ENCODE peak calls at places on chromosomes 5 and 9, in ten cellular contexts. E is GM23248, X is PC-9, T is hepatocyte, A is MM.1S, N is GM23338, C is OCI-LY7, V is HCT116, B is SK-N-SH, L is Karpas-422. P is an unnamed sample.

GRCh38 chr9:126417684-126418083 is 91.1 kb downstream of the MVB12B start:
- DNase-seq in E (no peak), X (no peak), T (no peak), A (no peak), N (no peak), C (no peak), V (no peak), B (no peak), L (no peak), P (no peak)

GRCh38 chr5:757931-758697 is 26.4 kb downstream of the ZDHHC11B start:
- DNase-seq in E (no peak), X (no peak), T (peak; percentile 68), A (no peak), N (no peak), C (no peak), V (no peak), B (peak; percentile 90), L (peak; percentile 28), P (no peak)

GRCh38 chr9:122788831-122789230 is at the start of gene OR5C1:
- DNase-seq in E (no peak), X (no peak), T (no peak), A (no peak), N (no peak), C (no peak), V (no peak), B (no peak), L (peak; percentile 4), P (no peak)

GRCh38 chr5:116883875-116884274 is 309.3 kb upstream of the SEMA6A start:
- DNase-seq in E (no peak), X (no peak), T (no peak), A (no peak), N (no peak), C (no peak), V (no peak), B (no peak), L (no peak), P (no peak)

GRCh38 chr5:127846884-127847283 is 143.7 kb downstream of the CCDC192 start:
- DNase-seq in E (no peak), X (no peak), T (no peak), A (no peak), N (no peak), C (no peak), V (no peak), B (no peak), L (peak; percentile 44), P (no peak)

GRCh38 chr5:113162770-113163169 is 186.2 kb downstream of the DCP2 start:
- DNase-seq in E (peak; percentile 73), X (peak; percentile 84), T (no peak), A (no peak), N (no peak), C (no peak), V (peak; percentile 72), B (no peak), L (no peak), P (peak; percentile 45)

GRCh38 chr5:136212252-136212721 is 19.3 kb upstream of the SMIM32 start:
- DNase-seq in E (peak; percentile 60), X (no peak), T (peak; percentile 76), A (peak; percentile 48), N (peak; percentile 80), C (peak; percentile 57), V (peak; percentile 24), B (peak; percentile 81), L (peak; percentile 76), P (peak; percentile 55)

GRCh38 chr5:96661841-96662724 is at the start of gene CAST:
- DNase-seq in E (peak; percentile 94), X (peak; percentile 95), T (peak; percentile 87), A (peak; percentile 88), N (peak; percentile 95), C (peak; percentile 89), V (peak; percentile 87), B (peak; percentile 82), L (peak; percentile 96), P (peak; percentile 87)

GRCh38 chr5:137617806-137618205 is 118.1 kb downstream of the KLHL3 start:
- DNase-seq in E (peak; percentile 75), X (no peak), T (no peak), A (no peak), N (no peak), C (no peak), V (no peak), B (no peak), L (no peak), P (peak; percentile 20)

GRCh38 chr9:7844283-7844682 is 44.7 kb upstream of the DMAC1 start:
- DNase-seq in E (peak; percentile 18), X (no peak), T (peak; percentile 30), A (no peak), N (peak; percentile 70), C (peak; percentile 46), V (no peak), B (peak; percentile 9), L (peak; percentile 56), P (no peak)

GRCh38 chr5:148735301-148735700 is 81.0 kb upstream of the HTR4 start:
- DNase-seq in E (no peak), X (no peak), T (no peak), A (no peak), N (no peak), C (no peak), V (no peak), B (no peak), L (no peak), P (peak; percentile 62)

GRCh38 chr5:117475925-117476324 is 901.3 kb upstream of the SEMA6A start:
- DNase-seq in E (no peak), X (no peak), T (peak; percentile 32), A (no peak), N (no peak), C (no peak), V (no peak), B (no peak), L (no peak), P (no peak)

GRCh38 chr5:140112685-140113179 is 1.2 kb upstream of the PURA start:
- DNase-seq in E (peak; percentile 50), X (no peak), T (no peak), A (no peak), N (peak; percentile 48), C (no peak), V (no peak), B (no peak), L (peak; percentile 41), P (no peak)

GRCh38 chr5:140109818-140110733 is 3.8 kb upstream of the PURA start:
- DNase-seq in E (no peak), X (no peak), T (no peak), A (no peak), N (no peak), C (no peak), V (no peak), B (no peak), L (no peak), P (no peak)

GRCh38 chr5:140111859-140112551 is 1.9 kb upstream of the PURA start:
- DNase-seq in E (no peak), X (no peak), T (no peak), A (no peak), N (no peak), C (peak; percentile 54), V (no peak), B (no peak), L (peak; percentile 49), P (no peak)

GRCh38 chr5:140113180-140113698 is 670 bp upstream of the PURA start:
- DNase-seq in E (peak; percentile 39), X (no peak), T (peak; percentile 21), A (no peak), N (peak; percentile 77), C (peak; percentile 33), V (no peak), B (peak; percentile 73), L (peak; percentile 44), P (no peak)

DNA sequence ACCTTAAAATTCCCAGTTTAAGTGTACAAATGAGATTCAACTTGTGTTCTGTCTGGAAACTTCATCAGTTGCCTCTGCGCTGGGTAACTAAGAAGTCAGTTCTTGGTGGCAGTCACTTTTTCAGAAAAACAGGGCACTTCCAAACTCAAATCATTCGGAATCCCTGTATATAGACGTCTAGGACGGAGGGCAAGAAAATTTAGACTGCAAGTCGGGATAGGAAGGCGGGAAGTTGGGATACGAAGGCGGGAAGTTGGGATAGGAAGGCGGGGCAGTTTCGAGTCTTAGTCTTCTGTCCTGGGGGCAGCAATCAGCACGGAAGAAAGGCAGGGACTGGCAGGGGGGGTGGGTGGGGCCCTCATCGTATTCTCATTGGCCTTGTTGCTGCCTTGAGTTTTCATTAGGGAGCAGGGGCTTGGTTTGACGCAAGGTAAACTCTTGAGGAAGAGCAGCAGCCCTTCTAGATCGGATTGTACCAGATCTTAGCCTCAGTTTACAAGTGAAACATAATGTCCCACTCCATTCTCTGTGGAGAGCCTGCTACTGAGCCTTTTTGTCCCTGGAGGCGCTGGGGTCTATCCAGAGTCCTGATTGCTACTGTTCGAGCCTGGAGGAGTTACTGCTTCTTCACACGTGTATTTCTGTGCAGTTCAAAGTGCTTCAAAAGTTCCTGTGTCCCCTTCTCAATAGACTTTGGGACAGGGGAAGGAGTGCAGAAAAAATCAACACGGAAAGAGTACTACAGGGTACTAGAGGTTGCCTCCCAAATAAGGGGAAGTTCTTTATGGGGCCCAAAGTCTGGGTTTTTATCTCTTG is 2.7 kb upstream of the PURA start:
- DNase-seq in E (peak; percentile 17), X (no peak), T (no peak), A (no peak), N (peak; percentile 67), C (no peak), V (no peak), B (no peak), L (no peak), P (no peak)
- H3K9me2 ChIP-seq in E (no peaks in the 10 kb centered on the region), X (no peaks in the 10 kb centered on the region), T (no peaks in the 10 kb centered on the region), A (no peaks in the 10 kb centered on the region), N (no peaks in the 10 kb centered on the region), C (no peaks in the 10 kb centered on the region), V (no peaks in the 10 kb centered on the region), B (no peaks in the 10 kb centered on the region), L (no peaks in the 10 kb centered on the region), P (no peaks in the 10 kb centered on the region)

DNA sequence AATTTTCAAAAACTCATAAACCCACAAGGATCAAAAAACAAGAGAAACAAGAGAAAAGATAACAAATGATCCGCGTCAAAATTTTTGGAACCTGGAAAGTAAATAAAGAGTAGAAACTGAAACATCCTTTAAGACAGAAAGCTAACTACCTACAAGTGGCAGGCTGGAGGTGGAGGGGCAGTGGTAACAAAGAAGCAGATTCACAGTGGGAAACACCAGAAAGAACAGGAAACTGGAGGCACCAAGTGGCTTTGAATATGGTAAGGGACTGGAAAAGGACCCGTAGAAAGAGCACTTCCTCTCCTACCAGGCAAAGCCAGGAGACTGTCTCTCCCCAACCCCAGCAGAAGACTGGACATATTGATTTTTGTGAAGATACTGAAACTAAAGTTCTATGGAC is 100.6 kb upstream of the TARS1 start:
- DNase-seq in E (no peak), X (no peak), T (no peak), A (no peak), N (peak; percentile 76), C (no peak), V (no peak), B (no peak), L (no peak), P (no peak)
- H3K9me2 ChIP-seq in E (no peaks in the 10 kb centered on the region), X (no peaks in the 10 kb centered on the region), T (no peaks in the 10 kb centered on the region), A (no peaks in the 10 kb centered on the region), N (no peaks in the 10 kb centered on the region), C (no peaks in the 10 kb centered on the region), V (no peaks in the 10 kb centered on the region), B (no peaks in the 10 kb centered on the region), L (no peaks in the 10 kb centered on the region), P (no peaks in the 10 kb centered on the region)

GRCh38 chr5:76414788-76415187 is 11.7 kb downstream of the IQGAP2 start:
- DNase-seq in E (no peak), X (no peak), T (no peak), A (no peak), N (no peak), C (no peak), V (no peak), B (no peak), L (no peak), P (no peak)
- H3K9me2 ChIP-seq in E (no peaks in the 10 kb centered on the region), X (no peaks in the 10 kb centered on the region), T (no peaks in the 10 kb centered on the region), A (no peaks in the 10 kb centered on the region), N (no peaks in the 10 kb centered on the region), C (no peaks in the 10 kb centered on the region), V (no peaks in the 10 kb centered on the region), B (no peaks in the 10 kb centered on the region), L (no peaks in the 10 kb centered on the region), P (no peaks in the 10 kb centered on the region)

GRCh38 chr5:42650111-42650510 is 106.5 kb upstream of the CCDC152 start:
- DNase-seq in E (no peak), X (no peak), T (no peak), A (no peak), N (no peak), C (no peak), V (no peak), B (no peak), L (no peak), P (no peak)
- H3K9me2 ChIP-seq in E (no peaks in the 10 kb centered on the region), X (no peaks in the 10 kb centered on the region), T (no peaks in the 10 kb centered on the region), A (no peaks in the 10 kb centered on the region), N (no peaks in the 10 kb centered on the region), C (no peaks in the 10 kb centered on the region), V (no peaks in the 10 kb centered on the region), B (no peaks in the 10 kb centered on the region), L (no peaks in the 10 kb centered on the region), P (no peaks in the 10 kb centered on the region)